ENCODE peak calls at places on chromosomes 1 and 21, in ten cellular contexts. W, L, H, E, I, K, N, F, D and R are unnamed samples.

GRCh38 chr1:206739411-206740076 is 31.0 kb upstream of the IL19 start:
- DNase-seq in F (no peak), N (no peak), D (peak; percentile 29), K (no peak), W (no peak), E (no peak), I (peak; percentile 60), H (peak; percentile 20), L (no peak), R (peak; percentile 38)

GRCh38 chr1:78044796-78045599 is 768 bp upstream of the GIPC2 start:
- DNase-seq in F (no peak), W (no peak), L (no peak), H (no peak), K (peak; percentile 40), E (no peak), D (no peak), N (no peak), I (no peak), R (peak; percentile 31)

GRCh38 chr21:43734131-43734634 is 15.3 kb downstream of the PDXK start:
- DNase-seq in K (peak; percentile 78), D (no peak), W (no peak), H (no peak), E (peak; percentile 77), N (peak; percentile 76), I (peak; percentile 83), F (no peak), L (peak; percentile 19), R (no peak)

GRCh38 chr1:44590475-44590874 is 83.8 kb downstream of the TMEM53 start:
- DNase-seq in D (no peak), W (no peak), E (no peak), L (no peak), F (no peak), N (no peak), I (no peak), K (no peak), H (no peak), R (no peak)

GRCh38 chr1:227947678-227948492 is at the start of gene WNT9A:
- DNase-seq in I (no peak), W (peak; percentile 83), E (peak; percentile 80), F (peak; percentile 81), N (no peak), L (peak; percentile 41), K (peak; percentile 30), D (peak; percentile 36), H (peak; percentile 38), R (peak; percentile 98)

GRCh38 chr1:53890522-53890941 is 935 bp upstream of the YIPF1 start:
- DNase-seq in L (no peak), E (no peak), H (no peak), N (no peak), I (peak; percentile 18), F (no peak), D (no peak), K (no peak), W (no peak), R (no peak)

GRCh38 chr1:70143052-70143659 is 62.2 kb downstream of the LRRC40 start:
- DNase-seq in N (no peak), L (peak; percentile 16), F (no peak), I (no peak), E (no peak), H (peak; percentile 54), D (no peak), W (no peak), K (no peak), R (no peak)

GRCh38 chr1:165408518-165408917 is 36.4 kb downstream of the RXRG start:
- DNase-seq in E (no peak), N (no peak), K (peak; percentile 4), L (peak; percentile 6), H (peak; percentile 63), I (no peak), D (no peak), F (peak; percentile 20), W (peak; percentile 29), R (peak; percentile 64)

GRCh38 chr1:33661791-33662190 is 189.3 kb downstream of the ZSCAN20 start:
- DNase-seq in K (peak; percentile 4), W (no peak), H (no peak), L (no peak), N (no peak), I (no peak), E (no peak), F (no peak), D (no peak), R (no peak)

GRCh38 chr1:37537378-37537777 is 16.7 kb downstream of the SNIP1 start:
- DNase-seq in H (peak; percentile 72), E (no peak), D (no peak), N (peak; percentile 76), L (no peak), K (no peak), F (no peak), I (no peak), W (no peak), R (no peak)

GRCh38 chr21:17476006-17476405 is 36.8 kb upstream of the CXADR start:
- DNase-seq in D (peak; percentile 78), I (no peak), K (peak; percentile 21), F (no peak), N (no peak), L (no peak), H (no peak), E (no peak), W (no peak), R (no peak)

GRCh38 chr21:31612889-31613785 is 46.4 kb upstream of the SOD1 start:
- DNase-seq in N (no peak), D (no peak), W (peak; percentile 36), K (no peak), L (no peak), I (no peak), F (no peak), H (peak; percentile 2), E (no peak), R (no peak)

GRCh38 chr1:99704356-99704816 is 58.5 kb downstream of the PALMD start:
- DNase-seq in D (no peak), H (no peak), L (no peak), F (no peak), W (no peak), I (peak; percentile 60), E (no peak), K (peak; percentile 22), N (no peak), R (no peak)

GRCh38 chr1:39412079-39412478 is 79.4 kb upstream of the BMP8A start:
- DNase-seq in W (no peak), F (no peak), E (no peak), L (no peak), D (no peak), H (no peak), K (no peak), N (no peak), I (no peak), R (no peak)

GRCh38 chr1:232437510-232437909 is 192.4 kb downstream of the SIPA1L2 start:
- DNase-seq in H (no peak), W (no peak), F (no peak), E (no peak), L (no peak), D (no peak), K (no peak), N (no peak), I (no peak), R (no peak)

GRCh38 chr1:39268112-39268581 is 63.7 kb downstream of the MACF1 start:
- DNase-seq in K (peak; percentile 37), I (peak; percentile 46), H (peak; percentile 93), N (peak; percentile 41), D (peak; percentile 17), E (no peak), L (peak; percentile 88), W (peak; percentile 27), F (no peak), R (no peak)

DNA sequence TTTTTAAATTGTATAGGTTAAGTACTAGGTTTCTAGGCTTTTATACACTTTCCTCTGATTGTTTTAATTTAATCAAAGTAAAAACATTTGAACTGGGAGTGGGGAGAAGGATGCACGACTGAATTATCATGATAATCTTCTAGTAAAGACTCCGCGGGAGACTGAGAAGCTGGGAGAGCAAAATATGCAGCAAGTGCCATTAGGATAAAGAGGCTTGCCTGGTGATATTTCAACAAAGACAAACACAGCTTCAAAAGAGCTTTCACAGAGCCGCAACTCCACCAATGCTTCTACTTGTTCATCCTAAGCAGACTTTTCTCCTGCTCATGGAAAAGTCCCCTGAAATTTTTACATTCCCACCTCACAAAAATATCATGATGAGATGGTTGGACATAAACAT is 239.0 kb upstream of the PTBP2 start:
- DNase-seq in W (peak; percentile 14), L (no peak), N (no peak), E (no peak), K (no peak), F (no peak), I (no peak), D (no peak), H (no peak), R (peak; percentile 60)
- H3K4me3 ChIP-seq in W (no peak overlapping the region), L (no peak overlapping the region), N (peak overlapping the region; percentile 28), E (no peak overlapping the region), K (no peak overlapping the region), F (no peak overlapping the region), I (no peak overlapping the region), D (no peak overlapping the region), H (no peak overlapping the region), R (no peak overlapping the region)

DNA sequence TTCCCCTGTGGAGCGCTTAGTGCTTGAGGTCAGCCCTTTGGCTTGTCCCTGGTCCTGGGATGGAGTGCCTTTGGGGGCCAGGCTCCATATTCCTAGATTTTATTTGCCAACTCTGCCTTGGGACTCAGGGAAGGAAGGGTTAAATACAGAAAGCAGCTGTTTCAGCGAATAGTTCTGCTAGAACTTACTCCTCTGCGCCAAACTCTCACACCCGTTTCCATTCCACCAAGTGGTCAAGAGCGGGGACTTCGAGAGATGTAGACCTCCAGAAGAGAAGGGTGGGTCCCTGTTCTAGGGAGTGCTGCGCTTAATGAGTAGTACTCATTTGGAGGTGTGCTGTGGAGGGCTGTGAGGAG is 704 bp upstream of the TOMM40L start:
- DNase-seq in L (no peak), D (no peak), W (no peak), E (peak; percentile 15), K (no peak), H (no peak), I (no peak), N (no peak), F (no peak), R (no peak)
- H3K4me3 ChIP-seq in L (no peak overlapping the region), D (no peak overlapping the region), W (no peak overlapping the region), E (no peak overlapping the region), K (no peak overlapping the region), H (no peak overlapping the region), I (peak overlapping the region; percentile 43), N (no peak overlapping the region), F (no peak overlapping the region), R (no peak overlapping the region)

DNA sequence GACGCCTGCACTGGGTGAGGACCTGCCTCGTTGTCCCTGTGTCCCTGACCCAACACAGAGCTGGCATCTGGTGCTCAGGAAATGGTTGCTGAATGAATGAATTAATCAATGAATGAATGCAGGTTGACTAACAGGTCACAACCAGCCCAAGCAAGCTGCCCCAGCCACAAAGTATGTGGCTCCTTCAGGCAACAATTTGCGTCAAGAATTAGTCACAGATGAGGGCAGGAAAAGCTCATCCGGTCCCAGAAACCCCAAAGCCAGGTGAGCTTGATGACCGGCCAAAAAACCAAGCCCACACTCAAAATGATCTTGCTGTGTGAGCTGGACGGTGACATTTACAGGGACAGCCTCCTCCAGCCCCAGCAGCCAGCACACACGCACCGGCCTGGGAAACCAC is 40.6 kb upstream of the GPR153 start:
- DNase-seq in E (no peak), L (peak; percentile 74), N (peak; percentile 60), D (no peak), H (no peak), I (no peak), W (no peak), K (no peak), F (no peak), R (no peak)
- H3K4me3 ChIP-seq in E (no peak overlapping the region), L (no peak overlapping the region), N (no peak overlapping the region), D (no peak overlapping the region), H (no peak overlapping the region), I (no peak overlapping the region), W (no peak overlapping the region), K (no peak overlapping the region), F (no peak overlapping the region), R (no peak overlapping the region)

GRCh38 chr21:33070921-33071877 is 1.3 kb downstream of the OLIG1 start:
- DNase-seq in K (no peak), H (peak; percentile 23), I (peak; percentile 25), W (no peak), L (no peak), E (no peak), N (no peak), F (peak; percentile 22), D (no peak), R (peak; percentile 88)
- H3K4me3 ChIP-seq in K (no peak overlapping the region), H (peak overlapping the region; percentile 28), I (peak overlapping the region; percentile 70), W (peak overlapping the region; percentile 56), L (no peak overlapping the region), E (no peak overlapping the region), N (peak overlapping the region; percentile 63), F (no peak overlapping the region), D (no peak overlapping the region), R (peak overlapping the region; percentile 41)